ENCODE peak calls at places on chromosome 16, in ten cellular contexts. Y is Peyer's patch, Z is lower leg skin, L is foreskin fibroblast, N is thoracic aorta, E is pancreas, R is uterus, U is RWPE2, S is OCI-LY7, X is A549. H is an unnamed sample.

GRCh38 chr16:28149016-28149888 is 62.5 kb downstream of the XPO6 start:
- DNase-seq in Y (no peak), N (no peak), R (no peak), S (no peak), X (no peak), E (no peak), Z (no peak), L (no peak), U (no peak), H (peak; percentile 49)

GRCh38 chr16:54931757-54932660 is 1.3 kb downstream of the IRX5 start:
- DNase-seq in Z (no peak), U (no peak), N (no peak), X (no peak), S (no peak), Y (no peak), R (no peak), L (no peak), E (peak; percentile 75), H (no peak)

GRCh38 chr16:29900888-29901606 is 759 bp downstream of the ASPHD1 start:
- DNase-seq in E (no peak), X (no peak), L (peak; percentile 15), N (no peak), Z (no peak), U (no peak), Y (no peak), R (no peak), S (no peak), H (no peak)

GRCh38 chr16:17032332-17032731 is 438.4 kb downstream of the XYLT1 start:
- DNase-seq in S (no peak), R (no peak), L (no peak), Y (no peak), E (no peak), X (peak; percentile 11), U (no peak), N (no peak), Z (no peak), H (no peak)

GRCh38 chr16:1871974-1872635 is at the start of gene MEIOB:
- DNase-seq in Y (peak; percentile 59), S (no peak), X (peak; percentile 82), U (no peak), L (no peak), N (no peak), E (peak; percentile 79), R (no peak), Z (peak; percentile 82), H (no peak)

GRCh38 chr16:78257376-78257728 is 157.9 kb downstream of the WWOX start:
- DNase-seq in U (no peak), L (no peak), E (no peak), R (no peak), N (no peak), Z (no peak), Y (no peak), X (no peak), S (no peak), H (no peak)

GRCh38 chr16:83952587-83952939 is 477 bp upstream of the OSGIN1 start:
- DNase-seq in R (no peak), Y (no peak), E (no peak), N (no peak), S (no peak), U (no peak), X (no peak), L (no peak), Z (no peak), H (peak; percentile 61)

GRCh38 chr16:67399749-67400704 is 6.7 kb upstream of the TPPP3 start:
- DNase-seq in Z (no peak), X (no peak), R (no peak), U (no peak), Y (no peak), N (no peak), S (no peak), E (peak; percentile 66), L (no peak), H (no peak)

GRCh38 chr16:3444032-3444388 is 530 bp downstream of the NAA60 start:
- DNase-seq in R (no peak), L (peak; percentile 66), N (no peak), X (peak; percentile 64), Z (no peak), S (peak; percentile 51), U (no peak), Y (no peak), E (no peak), H (peak; percentile 80)

GRCh38 chr16:59886021-59886420 is 1151.9 kb upstream of the GOT2 start:
- DNase-seq in E (no peak), S (no peak), L (peak; percentile 85), R (peak; percentile 19), U (no peak), Y (no peak), Z (peak; percentile 89), N (no peak), X (peak; percentile 61), H (peak; percentile 6)

GRCh38 chr16:62950351-62950750 is 914.1 kb upstream of the CDH8 start:
- DNase-seq in R (no peak), N (no peak), Z (no peak), Y (no peak), E (no peak), L (no peak), U (no peak), S (no peak), X (no peak), H (no peak)

GRCh38 chr16:12260647-12261262 is 284.2 kb downstream of the SNX29 start:
- DNase-seq in E (no peak), N (no peak), S (peak; percentile 77), R (no peak), U (peak; percentile 43), Y (no peak), L (no peak), X (peak; percentile 71), Z (no peak), H (peak; percentile 15)

GRCh38 chr16:24834459-24835335 is 11.1 kb upstream of the SLC5A11 start:
- DNase-seq in R (no peak), L (peak; percentile 37), Y (peak; percentile 75), S (peak; percentile 38), N (no peak), X (peak; percentile 76), Z (no peak), E (no peak), U (no peak), H (peak; percentile 44)
- TF ChIP-seq CTCF in R (peak; percentile 13), L (peak; percentile 72), Y (peak; percentile 29), S (peak; percentile 67), N (no peak), X (peak; percentile 90), Z (no peak), E (no peak), U (peak; percentile 75), H (peak; percentile 78)

DNA sequence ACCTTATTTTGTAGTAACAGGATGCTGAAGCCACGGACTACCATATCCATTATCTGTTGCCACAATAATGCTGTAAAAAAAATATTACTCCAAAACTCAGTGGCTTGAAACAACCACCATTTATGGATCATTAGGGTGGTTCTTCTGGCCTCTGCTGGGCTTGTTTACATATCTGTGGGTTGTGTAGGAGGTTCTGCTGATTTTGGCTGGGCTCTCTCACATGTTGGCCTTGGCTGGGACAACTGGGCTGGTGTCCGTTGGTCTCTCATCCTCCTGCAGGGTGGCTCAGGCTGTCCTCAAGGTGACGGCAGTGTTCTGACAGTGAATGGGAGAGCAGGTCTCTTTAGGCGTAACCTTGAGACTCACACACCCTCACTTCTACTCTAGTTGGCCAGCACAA is 76.0 kb downstream of the GPR139 start:
- DNase-seq in R (no peak), X (no peak), Y (no peak), E (no peak), S (no peak), N (no peak), Z (no peak), L (no peak), U (no peak), H (no peak)
- H3K4me3 ChIP-seq in R (no peak overlapping the region), X (no peak overlapping the region), Y (no peak overlapping the region), E (no peak overlapping the region), S (no peak overlapping the region), N (no peak overlapping the region), Z (no peak overlapping the region), L (no peak overlapping the region), U (no peak overlapping the region), H (no peak overlapping the region)

GRCh38 chr16:89560413-89561194 is at the start of gene RPL13:
- DNase-seq in X (peak; percentile 96), Y (peak; percentile 95), R (peak; percentile 94), Z (peak; percentile 98), S (peak; percentile 97), U (peak; percentile 95), N (peak; percentile 84), L (peak; percentile 96), E (peak; percentile 98), H (peak; percentile 85)
- TF ChIP-seq CTCF in X (no peak), Y (no peak), R (no peak), Z (no peak), S (peak; percentile 35), U (no peak), N (no peak), L (no peak), E (no peak), H (no peak)

GRCh38 chr16:87276091-87276561 is 41.1 kb downstream of the C16orf95 start:
- DNase-seq in E (no peak), Y (no peak), R (no peak), X (no peak), U (no peak), L (no peak), Z (no peak), S (no peak), N (no peak), H (no peak)
- H3K4me3 ChIP-seq in E (no peak overlapping the region), Y (no peak overlapping the region), R (no peak overlapping the region), X (no peak overlapping the region), U (no peak overlapping the region), L (no peak overlapping the region), Z (no peak overlapping the region), S (no peak overlapping the region), N (peak overlapping the region; percentile 19), H (no peak overlapping the region)

DNA sequence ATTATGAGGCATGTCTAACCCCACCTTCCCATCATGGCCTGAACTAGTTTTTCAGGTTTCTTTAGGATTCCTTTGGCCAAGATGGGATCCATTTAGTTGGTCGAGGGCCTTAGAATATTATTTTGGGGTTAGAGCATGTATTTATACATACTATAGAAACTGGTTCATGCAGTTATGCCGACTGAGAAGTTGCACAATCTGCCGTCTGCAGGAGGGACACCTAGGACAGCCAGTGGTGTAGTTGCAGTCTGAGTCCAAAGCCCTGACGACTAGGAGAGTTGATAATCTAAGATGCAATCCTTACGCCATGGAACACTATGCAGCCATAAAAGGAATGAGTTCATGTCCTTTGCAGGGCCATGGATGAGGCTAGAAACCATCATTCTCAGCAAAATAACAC is 424.0 kb downstream of the SHISA9 start:
- DNase-seq in Z (no peak), X (no peak), N (no peak), U (no peak), E (no peak), S (no peak), L (no peak), R (no peak), Y (no peak), H (no peak)
- TF ChIP-seq CTCF in Z (no peak), X (no peak), N (no peak), U (no peak), E (no peak), S (no peak), L (no peak), R (no peak), Y (no peak), H (no peak)

DNA sequence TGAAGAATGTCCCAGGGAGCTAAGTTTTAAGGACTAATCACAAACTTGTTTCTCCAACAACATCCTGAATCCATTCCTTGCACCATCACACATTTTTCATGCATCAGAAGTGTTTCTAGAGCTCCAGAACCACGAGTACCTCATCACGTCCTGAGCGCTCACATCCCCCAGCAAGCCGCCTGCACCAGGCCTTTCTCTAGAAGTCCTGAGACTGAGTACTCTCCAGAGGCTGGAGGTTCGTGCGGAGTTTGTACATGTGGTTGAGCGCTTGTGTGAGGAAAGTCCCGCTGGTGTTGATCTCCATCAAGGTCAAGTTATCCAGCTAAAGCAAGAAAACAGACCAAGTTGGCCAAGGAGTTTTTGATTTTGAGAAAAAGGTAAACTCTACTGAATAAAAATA is 10.7 kb downstream of the GINS2 start:
- DNase-seq in U (no peak), Y (no peak), R (no peak), X (no peak), Z (no peak), S (no peak), L (no peak), E (peak; percentile 25), N (no peak), H (no peak)
- H3K4me3 ChIP-seq in U (no peak overlapping the region), Y (no peak overlapping the region), R (no peak overlapping the region), X (no peak overlapping the region), Z (no peak overlapping the region), S (no peak overlapping the region), L (no peak overlapping the region), E (no peak overlapping the region), N (no peak overlapping the region), H (no peak overlapping the region)

H was measured in bronchial epithelial cell.